ENCODE peak calls at places on chromosomes 2 and 18, in five cellular contexts. U, I, X, N and G are unnamed samples.

GRCh38 chr2:172735646-172736418 is at the start of gene RAPGEF4:
- DNase-seq in X (peak), I (no peak), N (peak), U (no peak), G (no peak)

GRCh38 chr18:23225518-23225917 is 90.2 kb downstream of the CABLES1 start:
- DNase-seq in X (no peak), U (peak), I (no peak), N (no peak), G (no peak)

GRCh38 chr2:174038472-174038871 is 73.3 kb upstream of the SP3 start:
- DNase-seq in N (no peak), I (no peak), U (no peak), X (no peak), G (no peak)

GRCh38 chr2:233271693-233272092 is 20.2 kb downstream of the ATG16L1 start:
- DNase-seq in I (no peak), X (no peak), U (no peak), N (no peak), G (no peak)

GRCh38 chr2:190415794-190416729 is 7.9 kb downstream of the MFSD6 start:
- DNase-seq in N (no peak), X (no peak), U (no peak), I (no peak), G (no peak)

GRCh38 chr2:150261691-150262090 is 225.8 kb downstream of the RND3 start:
- DNase-seq in I (no peak), X (no peak), U (no peak), N (no peak), G (no peak)

GRCh38 chr18:25279556-25279955 is 72.4 kb downstream of the ZNF521 start:
- DNase-seq in X (no peak), I (no peak), U (no peak), N (no peak), G (no peak)

GRCh38 chr2:228535396-228535795 is 353.9 kb upstream of the SPHKAP start:
- DNase-seq in U (no peak), X (no peak), I (no peak), N (no peak), G (no peak)

GRCh38 chr2:233832869-233833812 is 21.2 kb downstream of the HJURP start:
- DNase-seq in X (peak), I (no peak), U (no peak), N (peak), G (no peak)

GRCh38 chr18:10124071-10124470 is 210.3 kb downstream of the VAPA start:
- DNase-seq in I (no peak), U (no peak), N (no peak), X (no peak), G (no peak)

GRCh38 chr2:205539603-205540002 is 142.7 kb upstream of the NRP2 start:
- DNase-seq in I (no peak), X (no peak), U (no peak), N (no peak), G (no peak)

GRCh38 chr2:237717366-237718276 is 81.0 kb upstream of the RBM44 start:
- DNase-seq in N (no peak), X (no peak), U (no peak), I (no peak), G (no peak)

GRCh38 chr2:41854227-41854626 is 193.6 kb upstream of the PKDCC start:
- DNase-seq in X (no peak), U (no peak), N (no peak), I (no peak), G (peak)

GRCh38 chr2:1455466-1455865 is 42.2 kb downstream of the TPO start:
- DNase-seq in X (no peak), N (no peak), U (no peak), I (no peak), G (no peak)

GRCh38 chr2:72827999-72828646 is 2.3 kb upstream of the EXOC6B start:
- DNase-seq in I (no peak), X (no peak), U (no peak), N (no peak), G (peak)

GRCh38 chr2:152542344-152542994 is 174.8 kb downstream of the PRPF40A start:
- DNase-seq in I (no peak), U (no peak), X (no peak), N (no peak), G (no peak)

GRCh38 chr18:24586662-24587360 is 126.4 kb downstream of the HRH4 start:
- DNase-seq in X (no peak), N (no peak), I (no peak), U (no peak), G (no peak)

GRCh38 chr18:66346833-66347595 is 256.9 kb downstream of the CDH19 start:
- DNase-seq in N (no peak), X (no peak), U (no peak), I (no peak), G (no peak)

GRCh38 chr2:45653125-45653524 is 1.6 kb downstream of the PRKCE start:
- DNase-seq in N (no peak), U (no peak), X (no peak), I (no peak), G (no peak)

GRCh38 chr2:45651415-45652089 is at the start of gene PRKCE:
- DNase-seq in U (peak), N (peak), I (no peak), X (no peak), G (no peak)

GRCh38 chr2:45653584-45653983 is 2.1 kb downstream of the PRKCE start:
- DNase-seq in N (no peak), U (no peak), X (no peak), I (no peak), G (no peak)

GRCh38 chr2:45650851-45651414 is 542 bp upstream of the PRKCE start:
- DNase-seq in X (peak), I (peak), N (peak), U (peak), G (peak)

DNA sequence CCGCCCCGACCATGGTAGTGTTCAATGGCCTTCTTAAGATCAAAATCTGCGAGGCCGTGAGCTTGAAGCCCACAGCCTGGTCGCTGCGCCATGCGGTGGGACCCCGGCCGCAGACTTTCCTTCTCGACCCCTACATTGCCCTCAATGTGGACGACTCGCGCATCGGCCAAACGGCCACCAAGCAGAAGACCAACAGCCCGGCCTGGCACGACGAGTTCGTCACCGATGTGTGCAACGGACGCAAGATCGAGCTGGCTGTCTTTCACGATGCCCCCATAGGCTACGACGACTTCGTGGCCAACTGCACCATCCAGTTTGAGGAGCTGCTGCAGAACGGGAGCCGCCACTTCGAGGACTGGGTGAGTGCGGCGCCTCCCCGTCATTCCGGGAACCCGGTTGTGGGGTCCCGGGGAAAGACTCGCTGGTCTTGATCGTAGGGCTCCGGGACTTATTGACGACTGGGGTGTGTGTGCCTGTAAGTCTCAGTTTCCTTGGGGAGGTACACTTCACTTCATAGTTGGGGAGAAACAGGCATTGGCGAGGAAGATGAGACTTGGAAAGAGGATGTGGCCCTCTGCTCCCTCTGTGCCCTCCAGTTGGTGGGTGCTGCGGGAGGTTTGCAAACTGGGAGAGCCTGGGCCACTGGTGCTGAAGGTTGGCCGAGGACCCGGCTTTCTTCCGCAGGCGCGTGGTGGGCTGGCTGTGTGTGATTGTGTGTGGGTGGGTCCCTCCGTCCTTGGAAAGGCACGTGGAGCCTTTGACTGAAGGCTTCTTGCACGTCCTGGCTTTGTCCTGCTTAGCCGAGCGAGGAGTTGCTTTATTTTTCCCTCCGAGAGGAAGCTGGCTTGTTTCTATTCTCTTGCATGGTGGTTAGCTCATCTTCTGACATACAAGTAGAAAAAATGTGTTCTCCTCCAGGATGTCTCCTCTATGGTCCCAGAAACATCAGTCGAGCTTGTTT is 895 bp downstream of the PRKCE start:
- DNase-seq in I (peak), N (peak), X (no peak), U (peak), G (no peak)
- H3K27ac ChIP-seq in I (peak), N (peak), X (no peak), U (peak), G (no peak)

DNA sequence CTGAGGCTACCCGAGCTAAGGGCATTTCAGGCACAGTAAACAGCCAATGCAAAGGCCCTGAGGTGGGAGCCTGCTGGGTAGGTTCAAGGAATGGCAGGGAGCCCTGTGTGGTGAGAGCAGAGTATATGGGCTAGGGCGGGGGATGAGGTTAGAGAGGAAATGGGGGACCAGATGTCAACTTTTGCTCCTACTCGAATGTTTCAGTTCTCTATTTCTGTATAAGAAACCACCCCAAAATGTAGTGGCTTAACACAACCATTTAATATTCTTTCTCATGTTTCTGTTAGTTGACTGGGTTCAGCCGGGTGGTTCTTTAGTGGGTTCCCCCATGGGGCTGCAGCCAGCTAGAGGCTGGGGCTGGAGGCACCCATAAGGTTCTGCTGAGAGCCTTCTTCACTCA is 5.8 kb upstream of the ATOH8 start:
- DNase-seq in U (no peak), I (no peak), X (no peak), N (no peak), G (no peak)
- H3K27ac ChIP-seq in U (peak), I (no peak), X (no peak), N (no peak), G (no peak)

GRCh38 chr2:111662771-111663470 is 221.1 kb downstream of the ANAPC1 start:
- DNase-seq in U (no peak), I (no peak), X (no peak), N (no peak), G (no peak)
- H3K27ac ChIP-seq in U (no peak), I (no peak), X (no peak), N (no peak), G (peak)

GRCh38 chr18:62017618-62018017 is 124.8 kb upstream of the RNF152 start:
- DNase-seq in U (no peak), X (no peak), I (no peak), N (no peak), G (no peak)
- H3K27ac ChIP-seq in U (peak), X (no peak), I (no peak), N (no peak), G (no peak)

GRCh38 chr18:45518770-45519169 is 96.5 kb upstream of the SLC14A2 start:
- DNase-seq in X (no peak), I (no peak), N (no peak), U (no peak), G (no peak)
- H3K27ac ChIP-seq in X (no peak), I (no peak), N (no peak), U (peak), G (no peak)

GRCh38 chr18:51191139-51191717 is 6.3 kb downstream of the MEX3C start:
- DNase-seq in N (no peak), U (no peak), I (no peak), X (no peak), G (no peak)
- H3K27ac ChIP-seq in N (no peak), U (no peak), I (no peak), X (no peak), G (no peak)

GRCh38 chr2:170843656-170844055 is 27.0 kb downstream of the GAD1 start:
- DNase-seq in U (no peak), I (no peak), N (no peak), X (no peak), G (peak)

GRCh38 chr2:170848587-170848986 is 31.9 kb downstream of the GAD1 start:
- DNase-seq in U (no peak), X (no peak), I (no peak), N (no peak), G (peak)

GRCh38 chr2:170845343-170845742 is 28.7 kb downstream of the GAD1 start:
- DNase-seq in N (no peak), U (no peak), I (no peak), X (no peak), G (no peak)

GRCh38 chr2:170847716-170848115 is 31.0 kb downstream of the GAD1 start:
- DNase-seq in I (no peak), N (no peak), X (no peak), U (no peak), G (no peak)

DNA sequence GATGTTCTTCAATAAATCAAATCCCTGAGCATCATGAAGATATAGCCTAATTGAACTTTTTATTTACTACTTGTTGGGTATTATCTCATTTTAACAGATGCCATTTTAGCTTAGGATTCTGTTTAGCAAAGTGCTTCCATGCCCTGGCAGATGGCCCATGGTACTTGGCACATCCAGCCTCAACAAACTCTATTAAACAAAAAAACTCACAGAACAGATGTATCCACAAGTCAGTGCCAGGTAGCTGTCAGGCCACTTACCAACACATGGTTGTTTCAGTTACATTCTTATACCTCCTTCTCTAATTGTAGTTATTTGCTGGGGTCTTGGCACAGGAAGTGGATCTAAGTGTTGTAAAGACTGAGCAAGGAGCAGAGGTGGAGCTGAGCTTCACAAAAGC is 29.6 kb downstream of the GAD1 start:
- DNase-seq in X (no peak), N (no peak), U (no peak), I (no peak), G (no peak)
- H3K27ac ChIP-seq in X (no peak), N (no peak), U (no peak), I (no peak), G (no peak)